ENCODE peak calls at places on chromosomes 16 and 17, in nine cellular contexts. X is mucosa of descending colon; D is C1 segment of cervical spinal cord; Y is substantia nigra; E is NCI-H146; M is iris pigment epithelial cell; B is HEK293T; H is stimulated activated CD8-positive, alpha-beta memory T cell treated with anti-CD3 and anti-CD28 coated beads, Interleukin-12 subunit alpha, Interleukin-12 subunit beta, amount 100 ng/mL, for 4 hours; U is midbrain. I is an unnamed sample.

GRCh38 chr16:58850627-58851024 is 116.5 kb upstream of the GOT2 start:
- DNase-seq in H (no peak), D (no peak), B (no peak), X (no peak), E (no peak), M (no peak), U (no peak), Y (no peak), I (no peak)

GRCh38 chr17:42311240-42312034 is 23.1 kb downstream of the STAT5A start:
- DNase-seq in D (peak; percentile 71), M (peak; percentile 97), E (no peak), H (no peak), B (no peak), U (peak; percentile 50), Y (peak; percentile 52), X (peak; percentile 85), I (peak; percentile 82)

GRCh38 chr16:89922884-89923639 is at the start of gene TUBB3:
- DNase-seq in E (peak; percentile 78), M (peak; percentile 84), H (no peak), D (peak; percentile 36), U (peak; percentile 86), Y (no peak), X (peak; percentile 70), B (peak; percentile 90), I (no peak)

GRCh38 chr16:85423631-85424030 is 189.5 kb upstream of the GSE1 start:
- DNase-seq in X (peak; percentile 40), M (no peak), Y (no peak), E (no peak), B (no peak), U (no peak), D (no peak), H (no peak), I (no peak)

GRCh38 chr17:41523787-41524186 is 4.3 kb downstream of the KRT19 start:
- DNase-seq in B (no peak), U (no peak), Y (no peak), D (no peak), H (no peak), E (no peak), M (no peak), X (no peak), I (no peak)

GRCh38 chr16:19289805-19290490 is 4.4 kb downstream of the CLEC19A start:
- DNase-seq in D (peak; percentile 11), U (no peak), Y (no peak), B (no peak), E (no peak), M (no peak), H (no peak), X (no peak), I (peak; percentile 50)

GRCh38 chr17:60554377-60554788 is 28.3 kb upstream of the APPBP2 start:
- DNase-seq in D (no peak), B (no peak), M (peak; percentile 96), X (no peak), H (no peak), U (no peak), Y (no peak), E (no peak), I (peak; percentile 98)

GRCh38 chr17:61806081-61806828 is 57.1 kb downstream of the BRIP1 start:
- DNase-seq in E (peak; percentile 91), B (no peak), Y (no peak), D (no peak), M (peak; percentile 39), X (no peak), H (no peak), U (no peak), I (no peak)

GRCh38 chr17:27882162-27882840 is 10.9 kb downstream of the LYRM9 start:
- DNase-seq in U (no peak), Y (no peak), B (no peak), E (no peak), H (no peak), X (no peak), D (no peak), M (no peak), I (no peak)

I was measured in retinal pigment epithelial cell.